ENCODE peak calls at places on chromosomes 5 and 9, in seven cellular contexts. T is fibroblast of the conjunctiva; V is astrocyte of the cerebellum; F is non-pigmented ciliary epithelial cell; L is stimulated activated CD8-positive, alpha-beta memory T cell treated with anti-CD3 and anti-CD28 coated beads, Interleukin-4, amount 100 ng/mL, for 1 hour; K is amygdala; Q is NCI-H1417. B is an unnamed sample.

GRCh38 chr5:116944171-116944570 is 369.5 kb upstream of the SEMA6A start:
- DNase-seq in T (no peak), V (no peak), F (no peak), L (no peak), K (no peak), Q (no peak), B (no peak)

GRCh38 chr5:86461169-86461956 is 156.4 kb upstream of the COX7C start:
- DNase-seq in T (no peak), V (peak; percentile 22), F (peak; percentile 1), L (no peak), K (no peak), Q (no peak), B (no peak)

GRCh38 chr5:79859588-79859987 is 131.5 kb downstream of the MTX3 start:
- DNase-seq in T (no peak), V (no peak), F (no peak), L (no peak), K (no peak), Q (no peak), B (no peak)

GRCh38 chr5:157253547-157253946 is 12.4 kb upstream of the CYFIP2 start:
- DNase-seq in T (peak; percentile 33), V (peak; percentile 15), F (peak; percentile 9), L (no peak), K (no peak), Q (peak; percentile 56), B (peak; percentile 62)

GRCh38 chr5:67998709-67999251 is 216.8 kb upstream of the PIK3R1 start:
- DNase-seq in T (no peak), V (no peak), F (no peak), L (no peak), K (no peak), Q (no peak), B (no peak)

GRCh38 chr5:181100121-181101015 is 30.6 kb downstream of the OR2V1 start:
- DNase-seq in T (no peak), V (no peak), F (no peak), L (no peak), K (no peak), Q (no peak), B (peak; percentile 62)

GRCh38 chr9:69016366-69017096 is 2.6 kb upstream of the PRKACG start:
- DNase-seq in T (no peak), V (no peak), F (no peak), L (no peak), K (no peak), Q (no peak), B (no peak)

GRCh38 chr9:90961375-90961774 is 159.8 kb downstream of the SYK start:
- DNase-seq in T (peak; percentile 24), V (no peak), F (no peak), L (no peak), K (no peak), Q (peak; percentile 73), B (no peak)

GRCh38 chr5:139863855-139864558 is 68.4 kb downstream of the PSD2 start:
- DNase-seq in T (peak; percentile 12), V (peak; percentile 28), F (peak; percentile 5), L (peak; percentile 28), K (peak; percentile 48), Q (peak; percentile 47), B (peak; percentile 65)

GRCh38 chr5:18091758-18092157 is 457.5 kb downstream of the TAF11L14 start:
- DNase-seq in T (no peak), V (no peak), F (no peak), L (no peak), K (no peak), Q (no peak), B (no peak)

GRCh38 chr9:88477300-88477751 is 57.7 kb upstream of the NXNL2 start:
- DNase-seq in T (peak; percentile 24), V (peak; percentile 78), F (peak; percentile 91), L (no peak), K (no peak), Q (no peak), B (no peak)

GRCh38 chr5:96537386-96537785 is 104.3 kb upstream of the PCSK1 start:
- DNase-seq in T (peak; percentile 26), V (peak; percentile 16), F (peak; percentile 70), L (no peak), K (no peak), Q (no peak), B (no peak)

GRCh38 chr5:101045689-101046088 is 142.6 kb upstream of the ST8SIA4 start:
- DNase-seq in T (no peak), V (peak; percentile 6), F (no peak), L (no peak), K (no peak), Q (no peak), B (peak; percentile 2)

GRCh38 chr5:78293856-78294249 is 645 bp downstream of the AP3B1 start:
- DNase-seq in T (no peak), V (no peak), F (no peak), L (no peak), K (no peak), Q (no peak), B (peak; percentile 44)

GRCh38 chr5:73274870-73275756 is 102.1 kb downstream of the TMEM174 start:
- DNase-seq in T (peak; percentile 43), V (no peak), F (no peak), L (no peak), K (peak; percentile 73), Q (no peak), B (no peak)

GRCh38 chr9:73548201-73548600 is 396.5 kb downstream of the ANXA1 start:
- DNase-seq in T (no peak), V (no peak), F (no peak), L (no peak), K (no peak), Q (no peak), B (no peak)

GRCh38 chr9:123349691-123350480 is 6.1 kb upstream of the CRB2 start:
- DNase-seq in T (no peak), V (peak; percentile 18), F (no peak), L (peak; percentile 28), K (no peak), Q (peak; percentile 36), B (peak; percentile 83)

GRCh38 chr9:6676254-6676928 is 30.9 kb upstream of the GLDC start:
- DNase-seq in T (no peak), V (no peak), F (no peak), L (no peak), K (no peak), Q (no peak), B (no peak)

B was measured in erythroblast.